ENCODE peak calls at places on chromosomes 1 and 21, in ten cellular contexts. K, X, A, T, F, I, P, U, L and W are unnamed samples.

GRCh38 chr21:44920694-44921604 is at the start of gene ITGB2:
- DNase-seq in U (no peak), A (no peak), L (no peak), F (no peak), I (no peak), T (peak), P (no peak), X (no peak), K (no peak), W (peak)

GRCh38 chr1:85494957-85495266 is 30.0 kb upstream of the DDAH1 start:
- DNase-seq in P (no peak), I (no peak), X (no peak), A (no peak), F (no peak), T (no peak), U (peak), K (peak), L (peak), W (no peak)

GRCh38 chr1:235009074-235009473 is 119.6 kb downstream of the TOMM20 start:
- DNase-seq in A (no peak), K (no peak), P (no peak), T (no peak), I (no peak), U (no peak), F (no peak), L (no peak), X (no peak), W (no peak)

GRCh38 chr1:229410692-229411433 is 23.0 kb downstream of the ACTA1 start:
- DNase-seq in T (no peak), X (peak), P (no peak), L (no peak), F (peak), A (peak), U (peak), K (peak), I (no peak), W (peak)

GRCh38 chr21:35578831-35579470 is 481.4 kb downstream of the SETD4 start:
- DNase-seq in L (no peak), F (no peak), I (no peak), X (no peak), K (no peak), T (no peak), U (peak), P (no peak), A (no peak), W (peak)

GRCh38 chr1:65339866-65340483 is 30.6 kb downstream of the DNAJC6 start:
- DNase-seq in T (no peak), K (no peak), A (no peak), F (no peak), P (no peak), L (no peak), I (no peak), X (no peak), U (peak), W (no peak)

GRCh38 chr1:20185834-20186782 is at the start of the genes PLA2G2C and UBXN10:
- DNase-seq in T (peak), A (peak), L (peak), F (peak), P (no peak), I (no peak), X (no peak), K (peak), U (no peak), W (peak)

GRCh38 chr1:206696812-206697585 is 12.3 kb downstream of the MAPKAPK2 start:
- DNase-seq in A (no peak), U (no peak), T (no peak), K (peak), P (no peak), L (no peak), F (no peak), I (no peak), X (no peak), W (no peak)

GRCh38 chr1:213724640-213725536 is 262.9 kb upstream of the PROX1 start:
- DNase-seq in X (no peak), U (no peak), L (no peak), A (no peak), K (no peak), T (no peak), I (peak), F (peak), P (no peak), W (no peak)

GRCh38 chr1:3133671-3134070 is 64.7 kb downstream of the PRDM16 start:
- DNase-seq in L (no peak), K (no peak), I (no peak), F (peak), A (no peak), P (no peak), X (no peak), T (no peak), U (no peak), W (no peak)

GRCh38 chr1:212287261-212287895 is 2.2 kb downstream of the PPP2R5A start:
- DNase-seq in I (no peak), K (no peak), U (no peak), P (no peak), X (no peak), T (no peak), F (no peak), A (no peak), L (no peak), W (no peak)

GRCh38 chr1:32619701-32620485 is 30.5 kb downstream of the ZBTB8OS start:
- DNase-seq in I (no peak), U (peak), A (no peak), F (no peak), L (no peak), T (peak), P (no peak), K (no peak), X (no peak), W (peak)

GRCh38 chr1:101995984-101996731 is 568 bp downstream of the OLFM3 start:
- DNase-seq in K (no peak), P (no peak), A (no peak), I (no peak), T (no peak), L (peak), U (no peak), F (no peak), X (no peak), W (no peak)

GRCh38 chr1:13964768-13965167 is 264.8 kb downstream of the PRDM2 start:
- DNase-seq in F (no peak), I (no peak), X (no peak), L (no peak), T (no peak), A (no peak), K (no peak), U (no peak), P (peak), W (no peak)

GRCh38 chr1:25081496-25081895 is 150.8 kb downstream of the SYF2 start:
- DNase-seq in X (no peak), I (no peak), L (no peak), U (no peak), T (no peak), P (no peak), K (no peak), F (no peak), A (no peak), W (no peak)

GRCh38 chr21:15741510-15741909 is 11.7 kb downstream of the USP25 start:
- DNase-seq in U (peak), P (no peak), L (no peak), A (no peak), X (no peak), T (no peak), K (no peak), F (no peak), I (no peak), W (no peak)

GRCh38 chr1:54353959-54354358 is 52.2 kb downstream of the SSBP3 start:
- DNase-seq in A (no peak), P (no peak), L (no peak), T (no peak), K (no peak), X (no peak), U (no peak), I (no peak), F (no peak), W (no peak)

GRCh38 chr1:205344010-205344808 is 12.5 kb downstream of the KLHDC8A start:
- DNase-seq in U (no peak), T (no peak), K (no peak), I (no peak), X (no peak), F (no peak), L (peak), A (no peak), P (no peak), W (peak)

GRCh38 chr21:42747267-42747701 is 93.9 kb downstream of the PDE9A start:
- DNase-seq in X (no peak), F (no peak), U (no peak), T (no peak), K (no peak), I (no peak), A (no peak), L (no peak), P (no peak), W (no peak)

GRCh38 chr1:50474859-50475809 is 51.9 kb upstream of the DMRTA2 start:
- DNase-seq in K (no peak), T (no peak), L (peak), U (peak), F (no peak), A (no peak), I (no peak), X (no peak), P (no peak), W (no peak)

GRCh38 chr1:201533836-201534235 is 5.1 kb upstream of the NAV1 start:
- DNase-seq in X (no peak), I (no peak), T (peak), L (no peak), F (no peak), P (no peak), U (no peak), K (no peak), A (no peak), W (no peak)

GRCh38 chr1:100073531-100073930 is 59.2 kb downstream of the SASS6 start:
- DNase-seq in T (no peak), K (no peak), P (no peak), A (no peak), F (no peak), U (no peak), I (no peak), X (no peak), L (no peak), W (no peak)

GRCh38 chr1:53110370-53111072 is 31.9 kb downstream of the SLC1A7 start:
- DNase-seq in K (no peak), A (no peak), L (no peak), U (peak), X (no peak), I (peak), T (no peak), P (no peak), F (no peak), W (peak)

GRCh38 chr1:159248311-159248710 is 43.6 kb downstream of the ACKR1 start:
- DNase-seq in X (no peak), A (no peak), P (no peak), F (no peak), L (no peak), U (no peak), I (no peak), K (no peak), T (no peak), W (no peak)

GRCh38 chr1:223041481-223041880 is 101.6 kb downstream of the TLR5 start:
- DNase-seq in F (no peak), A (no peak), L (no peak), K (no peak), T (no peak), P (no peak), I (no peak), X (no peak), U (no peak), W (no peak)

GRCh38 chr1:181127898-181128453 is 39.5 kb downstream of the IER5 start:
- DNase-seq in F (no peak), X (no peak), K (no peak), U (peak), I (no peak), A (no peak), T (no peak), P (no peak), L (no peak), W (peak)

GRCh38 chr1:6777813-6778212 is 7.4 kb upstream of the CAMTA1 start:
- DNase-seq in P (no peak), K (no peak), A (no peak), F (no peak), T (no peak), U (no peak), I (no peak), L (no peak), X (no peak), W (no peak)

GRCh38 chr1:67193700-67194099 is 27.4 kb downstream of the IL23R start:
- DNase-seq in F (no peak), L (no peak), U (no peak), T (no peak), K (no peak), A (no peak), P (no peak), I (no peak), X (no peak), W (peak)

GRCh38 chr1:26584022-26584485 is 54.5 kb downstream of the RPS6KA1 start:
- DNase-seq in X (no peak), P (no peak), T (peak), K (no peak), I (no peak), A (no peak), F (no peak), U (no peak), L (no peak), W (peak)

GRCh38 chr1:201903135-201903534 is 14.4 kb downstream of the SHISA4 start:
- DNase-seq in T (no peak), K (no peak), U (peak), X (peak), P (no peak), L (no peak), I (no peak), A (no peak), F (no peak), W (no peak)

DNA sequence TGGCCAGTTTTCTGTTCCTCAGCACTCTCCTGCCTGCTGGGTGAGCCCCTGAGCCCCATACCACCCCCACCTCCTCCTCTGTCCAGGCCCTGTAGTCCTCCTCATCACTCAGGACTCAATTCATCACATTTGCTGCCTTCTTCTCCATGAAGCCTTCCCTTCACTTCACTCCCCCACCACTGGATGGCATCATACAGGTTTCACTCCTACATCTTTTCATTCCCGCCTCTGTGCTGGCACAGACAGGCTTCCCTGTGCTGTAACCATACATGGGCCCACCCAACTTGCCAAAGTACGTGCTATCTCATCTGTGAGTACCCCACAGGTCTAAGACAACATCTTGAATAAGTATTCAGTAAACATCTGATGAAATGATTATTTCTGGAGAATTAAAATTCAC is 56.9 kb downstream of the SLC45A1 start:
- DNase-seq in X (no peak), T (no peak), A (no peak), U (peak), F (peak), I (no peak), P (no peak), L (no peak), K (peak), W (peak)
- TF ChIP-seq CTCF in X (peak), T (no peak), A (peak), U (peak), F (no peak), I (no peak), P (peak), L (peak), K (peak), W (peak)

GRCh38 chr1:184212649-184213314 is 161.3 kb downstream of the TSEN15 start:
- DNase-seq in P (no peak), F (no peak), X (no peak), K (no peak), T (peak), L (no peak), A (no peak), I (no peak), U (peak), W (no peak)

GRCh38 chr1:184210048-184210447 is 158.5 kb downstream of the TSEN15 start:
- DNase-seq in L (no peak), K (peak), I (peak), X (no peak), P (no peak), F (peak), T (no peak), A (no peak), U (peak), W (no peak)

GRCh38 chr1:184214128-184214527 is 162.6 kb downstream of the TSEN15 start:
- DNase-seq in I (no peak), T (no peak), K (no peak), L (no peak), U (no peak), X (no peak), P (no peak), A (no peak), F (no peak), W (no peak)

GRCh38 chr1:184208622-184209021 is 157.1 kb downstream of the TSEN15 start:
- DNase-seq in F (no peak), T (no peak), X (no peak), A (no peak), U (no peak), L (no peak), K (no peak), P (no peak), I (no peak), W (no peak)

DNA sequence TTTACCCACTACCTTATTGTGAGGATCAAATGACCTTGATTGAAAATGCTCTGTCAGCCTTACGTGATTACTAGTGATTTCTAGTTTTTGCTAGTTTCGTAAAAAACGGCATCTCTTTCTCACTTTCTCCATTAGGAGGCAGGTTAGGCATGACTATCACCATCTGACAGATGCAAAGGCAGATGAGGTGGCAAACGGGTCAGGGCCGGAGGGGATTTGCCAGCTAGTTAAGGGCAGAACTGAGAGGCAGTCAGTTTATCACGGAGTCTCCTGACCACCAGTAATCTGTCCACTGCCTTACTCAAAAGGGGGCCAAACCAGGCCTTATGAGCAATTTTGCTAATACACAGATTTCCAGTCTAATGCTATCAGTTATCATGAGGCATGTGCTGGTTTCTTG is 159.3 kb downstream of the TSEN15 start:
- DNase-seq in F (no peak), K (no peak), T (no peak), I (no peak), P (no peak), U (no peak), A (no peak), X (no peak), L (no peak), W (no peak)
- TF ChIP-seq CTCF in F (no peak), K (no peak), T (no peak), I (no peak), P (peak), U (no peak), A (no peak), X (no peak), L (no peak), W (no peak)

DNA sequence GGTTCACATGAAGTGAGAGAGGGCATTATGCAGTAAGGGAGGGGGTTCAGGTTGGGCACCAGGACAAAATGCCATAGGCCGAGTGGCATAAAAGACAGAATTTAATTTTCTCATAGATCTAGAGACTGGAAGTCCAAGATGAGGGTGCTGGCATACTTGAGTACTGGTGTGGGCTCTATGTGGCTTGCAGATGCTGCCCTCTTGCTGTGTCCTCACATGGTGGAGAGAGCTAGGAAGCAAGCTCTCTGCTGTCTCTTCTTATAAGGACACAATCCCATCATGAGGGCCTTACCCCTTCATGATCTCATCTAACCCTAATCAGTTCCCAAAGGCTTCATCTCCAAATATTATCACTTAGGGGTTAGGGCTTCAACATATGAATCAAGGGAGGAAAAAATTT is 64.6 kb downstream of the PLPPR5 start:
- DNase-seq in U (no peak), L (no peak), P (no peak), T (no peak), K (no peak), X (no peak), A (no peak), I (no peak), F (no peak), W (no peak)
- TF ChIP-seq CTCF in U (no peak), L (no peak), P (no peak), T (no peak), K (no peak), X (no peak), A (no peak), I (no peak), F (no peak), W (no peak)

GRCh38 chr1:220810963-220811362 is 24.2 kb downstream of the MTARC1 start:
- DNase-seq in I (no peak), P (no peak), X (no peak), F (no peak), T (no peak), U (no peak), K (no peak), L (no peak), A (no peak), W (no peak)

GRCh38 chr1:220811695-220812094 is 25.0 kb downstream of the MTARC1 start:
- DNase-seq in X (no peak), L (no peak), I (no peak), K (no peak), P (no peak), U (no peak), T (no peak), F (no peak), A (no peak), W (no peak)

GRCh38 chr1:220815409-220815808 is 28.7 kb downstream of the MTARC1 start:
- DNase-seq in K (no peak), T (no peak), F (no peak), U (no peak), P (no peak), X (no peak), I (no peak), A (no peak), L (no peak), W (no peak)

GRCh38 chr1:220812308-220812707 is 25.6 kb downstream of the MTARC1 start:
- DNase-seq in P (no peak), T (no peak), X (no peak), L (no peak), A (no peak), K (no peak), F (no peak), I (no peak), U (no peak), W (no peak)

DNA sequence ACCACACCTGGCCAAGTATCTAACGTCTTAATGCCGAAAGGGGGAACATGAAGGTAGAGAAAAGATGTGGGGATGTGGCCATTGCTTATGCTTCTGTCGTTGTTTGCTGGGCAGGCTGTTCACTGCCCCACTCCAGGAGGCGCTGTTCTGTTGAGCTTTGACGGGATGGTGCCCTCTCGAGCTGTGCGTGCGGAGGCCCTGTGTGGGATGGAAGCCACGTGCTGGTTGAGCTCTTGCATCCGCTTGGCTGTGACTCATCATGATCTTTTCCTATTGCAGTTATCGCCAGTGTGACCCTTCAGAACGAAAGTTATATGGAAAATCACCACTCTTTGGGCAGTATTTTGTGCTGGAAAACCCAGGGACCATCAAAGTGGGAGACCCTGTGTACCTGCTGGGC is 26.3 kb downstream of the MTARC1 start:
- DNase-seq in F (no peak), U (no peak), A (no peak), X (no peak), P (no peak), K (no peak), T (no peak), L (no peak), I (no peak), W (peak)
- TF ChIP-seq CTCF in F (no peak), U (no peak), A (no peak), X (no peak), P (no peak), K (no peak), T (no peak), L (no peak), I (no peak), W (no peak)